ENCODE peak calls at places on chromosomes 4 and X, in five cellular contexts. A, C, U, N and O are unnamed samples. For H3K4me1, the result is how much of the 10 kb centered on the place peaks cover.

GRCh38 chr4:153510252-153511001 is 44.3 kb downstream of the TMEM131L start:
- DNase-seq in N (no peak), U (no peak), C (no peak), A (no peak), O (no peak)

GRCh38 chr4:176837176-176837915 is 44.6 kb upstream of the VEGFC start:
- DNase-seq in N (no peak), A (no peak), U (no peak), C (no peak), O (peak)

GRCh38 chr4:33837043-33837442 is 2407.3 kb downstream of the ARAP2 start:
- DNase-seq in N (peak), A (no peak), C (no peak), U (no peak), O (peak)

GRCh38 chrX:103464774-103465117 is 54.5 kb downstream of the RAB40A start:
- DNase-seq in A (peak), U (peak), C (peak), N (peak), O (peak)

GRCh38 chrX:2679534-2680485 is 11.3 kb upstream of the CD99 start:
- DNase-seq in A (peak), C (no peak), N (peak), U (no peak), O (no peak)

GRCh38 chr4:41146196-41146595 is 68.1 kb downstream of the APBB2 start:
- DNase-seq in C (no peak), U (no peak), N (peak), A (no peak), O (no peak)

GRCh38 chrX:40543661-40544328 is 37.0 kb upstream of the ATP6AP2 start:
- DNase-seq in C (peak), A (no peak), N (peak), U (no peak), O (peak)

GRCh38 chrX:24672701-24673190 is 21.0 kb upstream of the POLA1 start:
- DNase-seq in C (peak), U (no peak), A (no peak), N (no peak), O (peak)

GRCh38 chr4:24969486-24969885 is 56.6 kb upstream of the CCDC149 start:
- DNase-seq in U (no peak), A (no peak), N (no peak), C (no peak), O (no peak)

GRCh38 chr4:112515278-112516075 is 503 bp downstream of the NEUROG2 start:
- DNase-seq in A (peak), U (peak), N (peak), C (peak), O (peak)

GRCh38 chr4:52813546-52813945 is 48.6 kb upstream of the RASL11B start:
- DNase-seq in N (no peak), U (no peak), A (no peak), C (no peak), O (no peak)

GRCh38 chr4:82899339-82899738 is 1.2 kb upstream of the THAP9 start:
- DNase-seq in N (no peak), C (no peak), A (no peak), U (no peak), O (no peak)

GRCh38 chrX:10159069-10159468 is 2.3 kb downstream of the CLCN4 start:
- DNase-seq in U (no peak), C (peak), A (no peak), N (no peak), O (no peak)

GRCh38 chr4:99965674-99966350 is 15.7 kb upstream of the H2AZ1 start:
- DNase-seq in U (no peak), N (no peak), C (no peak), A (no peak), O (no peak)

GRCh38 chr4:121707344-121707743 is 10.6 kb upstream of the ANXA5 start:
- DNase-seq in U (no peak), A (no peak), N (no peak), C (no peak), O (no peak)

GRCh38 chr4:78018271-78019049 is 38.7 kb upstream of the FRAS1 start:
- DNase-seq in N (no peak), C (peak), U (no peak), A (no peak), O (no peak)
- H3K4me1 ChIP-seq in N (under half), C (under half), U (under half), A (under half), O (under half)

GRCh38 chr4:69874507-69874906 is 14.6 kb upstream of the SULT1E1 start:
- DNase-seq in N (no peak), A (no peak), C (no peak), U (no peak), O (peak)

GRCh38 chr4:69875986-69876542 is 16.1 kb upstream of the SULT1E1 start:
- DNase-seq in N (no peak), C (no peak), U (no peak), A (no peak), O (no peak)

GRCh38 chr4:69881173-69881773 is 21.3 kb upstream of the SULT1E1 start:
- DNase-seq in C (peak), N (peak), A (peak), U (no peak), O (peak)

GRCh38 chr4:69875576-69875975 is 15.6 kb upstream of the SULT1E1 start:
- DNase-seq in C (no peak), N (no peak), A (no peak), U (no peak), O (no peak)

GRCh38 chr4:69878250-69878649 is 18.3 kb upstream of the SULT1E1 start:
- DNase-seq in N (no peak), A (no peak), U (no peak), C (no peak), O (no peak)
- H3K4me1 ChIP-seq in N (under half), A (under half), U (under half), C (under half), O (under half)

DNA sequence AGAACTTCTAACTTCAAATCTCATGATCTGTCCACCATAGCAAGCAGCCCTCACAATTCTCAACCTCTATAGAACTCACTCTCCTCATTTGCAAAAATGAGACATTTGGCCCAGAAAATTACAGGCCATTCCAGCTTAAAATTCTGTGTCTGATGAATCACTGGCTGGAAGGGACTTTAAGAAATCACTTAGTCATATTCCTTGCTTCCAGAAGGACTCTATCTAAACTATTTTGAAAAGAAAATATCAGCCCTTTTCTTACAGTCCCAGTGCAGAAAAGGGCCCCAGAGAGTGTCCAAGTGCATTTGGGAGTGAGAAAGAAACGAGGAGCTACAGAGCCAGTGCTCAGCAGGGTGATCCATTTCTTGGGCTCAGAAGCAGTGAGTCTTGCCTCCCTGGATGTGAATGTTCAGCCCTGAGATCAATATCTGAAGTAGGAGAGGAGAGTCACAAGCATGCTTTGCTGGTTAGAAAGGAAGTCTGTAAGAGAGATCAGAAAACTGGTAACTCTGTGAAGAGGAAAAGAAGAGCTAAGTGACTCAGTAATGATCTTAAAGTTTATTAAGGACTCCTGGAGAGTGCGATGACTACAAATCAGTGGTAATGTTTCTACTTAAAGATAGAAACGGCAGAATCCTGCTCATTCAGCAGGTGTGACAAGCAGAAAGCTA is 139.8 kb downstream of the PALLD start:
- DNase-seq in A (no peak), U (no peak), N (peak), C (no peak), O (peak)
- H3K4me1 ChIP-seq in A (under half), U (half or more), N (under half), C (under half), O (under half)

GRCh38 chr4:76194325-76194724 is 19.3 kb downstream of the SCARB2 start:
- DNase-seq in U (no peak), C (no peak), N (peak), A (no peak), O (peak)
- H3K4me1 ChIP-seq in U (half or more), C (under half), N (under half), A (under half), O (under half)

DNA sequence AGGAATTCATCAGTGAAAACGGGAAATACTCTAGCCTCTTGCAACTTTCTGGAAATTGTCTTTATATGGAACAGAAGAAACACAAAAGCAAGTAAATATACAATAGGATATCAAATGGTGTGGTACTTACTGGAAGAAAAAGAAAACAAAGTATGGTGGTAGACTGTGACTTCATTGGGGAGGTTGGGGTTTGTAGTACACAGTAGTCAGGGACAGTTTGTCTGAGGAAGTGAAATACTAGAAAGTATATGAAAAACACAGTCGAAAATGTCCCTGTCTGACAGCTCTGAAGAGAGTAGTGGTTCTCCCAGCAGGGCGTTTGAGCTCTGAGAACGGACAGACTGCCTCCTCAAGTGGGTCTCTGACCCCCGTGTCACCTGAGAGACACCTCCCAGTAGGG is 390.0 kb upstream of the NWD2 start:
- DNase-seq in C (no peak), U (no peak), A (no peak), N (no peak), O (no peak)
- H3K4me1 ChIP-seq in C (under half), U (under half), A (under half), N (under half), O (under half)